ENCODE peak calls at places on chromosomes 5 and 9, in ten cellular contexts. T is ovary; O is mesenchymal stem cell; X is OCI-LY7; K is caudate nucleus; M is WERI-Rb-1; A is CD8-positive, alpha-beta memory T cell; R is brain microvascular endothelial cell; D is IMR-90; S is right cardiac atrium. C is an unnamed sample.

GRCh38 chr9:93801120-93801519 is 154.0 kb downstream of the BARX1 start:
- DNase-seq in T (no peak), O (no peak), X (no peak), K (no peak), M (no peak), A (no peak), R (no peak), D (no peak), S (no peak), C (no peak)

GRCh38 chr5:82806513-82806912 is 270.7 kb downstream of the TMEM167A start:
- DNase-seq in T (no peak), O (no peak), X (no peak), K (no peak), M (no peak), A (no peak), R (peak), D (no peak), S (no peak), C (no peak)

GRCh38 chr9:89428901-89429890 is 68.7 kb downstream of the SEMA4D start:
- DNase-seq in T (no peak), O (no peak), X (peak), K (no peak), M (no peak), A (peak), R (no peak), D (no peak), S (no peak), C (no peak)

GRCh38 chr9:126611592-126612328 is 2.0 kb upstream of the LMX1B start:
- DNase-seq in T (peak), O (peak), X (peak), K (peak), M (peak), A (peak), R (peak), D (peak), S (peak), C (peak)

GRCh38 chr5:69414885-69415583 is at the start of gene MARVELD2:
- DNase-seq in T (peak), O (peak), X (no peak), K (peak), M (peak), A (peak), R (peak), D (peak), S (peak), C (peak)

GRCh38 chr9:127979333-127980055 is 1.3 kb downstream of the EEIG1 start:
- DNase-seq in T (peak), O (peak), X (peak), K (peak), M (no peak), A (peak), R (no peak), D (peak), S (peak), C (peak)

GRCh38 chr9:89021154-89021803 is 30.0 kb downstream of the S1PR3 start:
- DNase-seq in T (peak), O (peak), X (no peak), K (no peak), M (no peak), A (no peak), R (peak), D (peak), S (peak), C (no peak)

GRCh38 chr5:103111458-103111857 is 8.5 kb downstream of the GIN1 start:
- DNase-seq in T (no peak), O (no peak), X (peak), K (no peak), M (no peak), A (no peak), R (no peak), D (no peak), S (no peak), C (no peak)

GRCh38 chr5:119031905-119032304 is 39.0 kb upstream of the DMXL1 start:
- DNase-seq in T (no peak), O (no peak), X (peak), K (no peak), M (no peak), A (no peak), R (peak), D (no peak), S (no peak), C (no peak)

GRCh38 chr5:77168884-77169254 is 41.6 kb upstream of the PDE8B start:
- DNase-seq in T (no peak), O (no peak), X (no peak), K (no peak), M (no peak), A (no peak), R (peak), D (no peak), S (peak), C (no peak)

GRCh38 chr5:77170196-77170595 is 40.3 kb upstream of the PDE8B start:
- DNase-seq in T (no peak), O (no peak), X (no peak), K (no peak), M (no peak), A (no peak), R (no peak), D (no peak), S (no peak), C (no peak)

GRCh38 chr5:77171141-77171910 is 39.2 kb upstream of the PDE8B start:
- DNase-seq in T (no peak), O (no peak), X (no peak), K (no peak), M (no peak), A (no peak), R (no peak), D (no peak), S (no peak), C (no peak)

GRCh38 chr5:77167695-77168111 is 42.8 kb upstream of the PDE8B start:
- DNase-seq in T (no peak), O (peak), X (no peak), K (no peak), M (no peak), A (no peak), R (peak), D (peak), S (peak), C (no peak)

GRCh38 chr5:77168187-77168883 is 42.1 kb upstream of the PDE8B start:
- DNase-seq in T (peak), O (no peak), X (no peak), K (peak), M (no peak), A (no peak), R (peak), D (peak), S (peak), C (peak)
- H3K27ac ChIP-seq in T (no peak), O (no peak), X (no peak), K (peak), M (no peak), A (no peak), R (peak), D (peak), S (peak), C (peak)

GRCh38 chr9:35944173-35944572 is 13.8 kb downstream of the OR2S2 start:
- DNase-seq in T (no peak), O (no peak), X (no peak), K (no peak), M (no peak), A (no peak), R (no peak), D (no peak), S (no peak), C (no peak)

GRCh38 chr9:35938474-35939145 is 19.3 kb downstream of the OR2S2 start:
- DNase-seq in T (no peak), O (no peak), X (peak), K (no peak), M (no peak), A (no peak), R (no peak), D (no peak), S (no peak), C (no peak)

GRCh38 chr9:35942286-35942685 is 15.7 kb downstream of the OR2S2 start:
- DNase-seq in T (no peak), O (no peak), X (no peak), K (no peak), M (no peak), A (no peak), R (no peak), D (no peak), S (no peak), C (no peak)

GRCh38 chr9:35939851-35940250 is 18.1 kb downstream of the OR2S2 start:
- DNase-seq in T (no peak), O (no peak), X (no peak), K (no peak), M (no peak), A (no peak), R (no peak), D (no peak), S (no peak), C (no peak)

DNA sequence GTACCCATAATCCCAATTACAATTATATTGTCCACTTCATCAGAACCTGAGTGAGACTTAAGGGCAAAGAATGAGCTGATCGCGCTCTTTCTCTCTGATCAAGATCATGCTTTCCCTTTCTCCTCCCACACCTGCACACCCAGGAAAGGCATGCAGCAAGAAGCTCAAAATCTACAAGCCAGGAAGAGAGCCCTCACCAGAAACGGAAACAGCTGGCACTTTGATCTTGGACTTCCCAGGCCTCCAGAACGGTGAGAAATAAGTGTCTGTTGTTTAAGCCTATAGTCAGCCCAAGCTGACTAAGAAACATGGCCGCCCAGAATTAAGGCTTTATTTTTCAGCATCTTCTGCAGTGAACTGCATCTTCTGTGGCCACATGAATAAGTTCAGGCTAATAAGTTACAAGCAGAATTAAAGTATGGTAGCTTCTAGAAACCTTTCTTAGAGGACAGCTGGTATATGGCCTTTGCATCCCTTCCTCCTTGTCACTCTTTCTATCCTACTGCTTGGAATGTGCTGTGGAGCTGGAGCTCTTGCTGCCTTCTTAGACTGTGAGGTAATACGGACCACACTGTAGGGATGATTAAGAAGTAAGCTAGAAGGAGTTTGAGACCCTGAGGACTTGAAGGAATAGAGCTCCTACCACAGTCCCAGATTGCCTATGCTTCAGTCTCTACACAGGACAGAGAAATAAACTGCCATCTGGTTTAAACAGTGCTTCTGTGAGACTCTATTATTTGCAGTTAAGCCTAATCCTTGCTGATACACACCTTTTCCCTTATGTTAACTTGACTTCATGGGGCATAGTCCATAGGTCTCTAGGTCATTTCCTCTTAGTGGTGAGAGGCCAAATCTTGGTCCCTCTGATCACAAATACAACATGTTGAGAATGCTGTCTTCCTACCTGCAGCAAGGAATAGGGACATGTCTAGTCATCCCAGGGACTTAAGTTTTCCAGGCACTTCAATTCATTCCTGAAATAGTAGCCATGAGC is 17.2 kb downstream of the OR2S2 start:
- DNase-seq in T (no peak), O (no peak), X (peak), K (no peak), M (peak), A (no peak), R (no peak), D (no peak), S (no peak), C (no peak)
- H3K27ac ChIP-seq in T (no peak), O (no peak), X (no peak), K (no peak), M (peak), A (no peak), R (no peak), D (no peak), S (no peak), C (no peak)

GRCh38 chr5:142819816-142820215 is 49.6 kb downstream of the ARHGAP26 start:
- DNase-seq in T (no peak), O (no peak), X (no peak), K (no peak), M (no peak), A (no peak), R (no peak), D (peak), S (no peak), C (no peak)
- H3K27ac ChIP-seq in T (no peak), O (peak), X (no peak), K (no peak), M (no peak), A (no peak), R (no peak), D (no peak), S (no peak), C (no peak)

DNA sequence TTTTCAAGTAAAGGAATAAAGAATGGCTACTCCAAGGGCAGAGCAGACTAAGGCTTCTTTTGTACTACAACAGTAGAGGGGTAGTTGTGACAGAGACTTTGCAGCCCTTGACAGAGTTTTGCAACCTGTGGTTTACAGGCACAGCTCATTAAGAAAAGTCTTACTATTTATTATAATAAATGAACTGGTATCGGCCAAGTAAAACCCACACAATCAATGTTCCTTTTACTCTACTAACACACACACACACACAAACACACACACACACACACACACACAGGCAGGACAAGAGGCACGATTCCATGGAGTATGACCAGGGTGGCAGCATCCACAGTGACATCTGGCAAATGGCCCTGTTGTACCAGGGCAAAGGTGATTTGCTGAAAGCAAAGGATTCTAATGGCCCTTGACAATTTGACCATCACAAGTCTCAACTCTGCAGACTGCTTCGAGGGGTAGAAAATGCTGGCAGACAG is 59.1 kb upstream of the GOLPH3 start:
- DNase-seq in T (no peak), O (no peak), X (no peak), K (no peak), M (no peak), A (no peak), R (no peak), D (no peak), S (no peak), C (no peak)
- H3K27ac ChIP-seq in T (peak), O (peak), X (no peak), K (peak), M (peak), A (no peak), R (no peak), D (no peak), S (peak), C (peak)

GRCh38 chr5:125578551-125578950 is 832.1 kb upstream of the ZNF608 start:
- DNase-seq in T (no peak), O (no peak), X (no peak), K (no peak), M (no peak), A (no peak), R (no peak), D (no peak), S (no peak), C (no peak)

GRCh38 chr5:125575561-125576504 is 829.4 kb upstream of the ZNF608 start:
- DNase-seq in T (no peak), O (peak), X (no peak), K (peak), M (peak), A (no peak), R (no peak), D (no peak), S (no peak), C (peak)

GRCh38 chr5:125582358-125582757 is 835.9 kb upstream of the ZNF608 start:
- DNase-seq in T (no peak), O (no peak), X (no peak), K (no peak), M (no peak), A (no peak), R (no peak), D (no peak), S (peak), C (no peak)

GRCh38 chr5:125576823-125577222 is 830.4 kb upstream of the ZNF608 start:
- DNase-seq in T (no peak), O (no peak), X (no peak), K (no peak), M (no peak), A (no peak), R (no peak), D (no peak), S (no peak), C (no peak)
- H3K27ac ChIP-seq in T (no peak), O (no peak), X (no peak), K (no peak), M (peak), A (no peak), R (no peak), D (no peak), S (no peak), C (no peak)

DNA sequence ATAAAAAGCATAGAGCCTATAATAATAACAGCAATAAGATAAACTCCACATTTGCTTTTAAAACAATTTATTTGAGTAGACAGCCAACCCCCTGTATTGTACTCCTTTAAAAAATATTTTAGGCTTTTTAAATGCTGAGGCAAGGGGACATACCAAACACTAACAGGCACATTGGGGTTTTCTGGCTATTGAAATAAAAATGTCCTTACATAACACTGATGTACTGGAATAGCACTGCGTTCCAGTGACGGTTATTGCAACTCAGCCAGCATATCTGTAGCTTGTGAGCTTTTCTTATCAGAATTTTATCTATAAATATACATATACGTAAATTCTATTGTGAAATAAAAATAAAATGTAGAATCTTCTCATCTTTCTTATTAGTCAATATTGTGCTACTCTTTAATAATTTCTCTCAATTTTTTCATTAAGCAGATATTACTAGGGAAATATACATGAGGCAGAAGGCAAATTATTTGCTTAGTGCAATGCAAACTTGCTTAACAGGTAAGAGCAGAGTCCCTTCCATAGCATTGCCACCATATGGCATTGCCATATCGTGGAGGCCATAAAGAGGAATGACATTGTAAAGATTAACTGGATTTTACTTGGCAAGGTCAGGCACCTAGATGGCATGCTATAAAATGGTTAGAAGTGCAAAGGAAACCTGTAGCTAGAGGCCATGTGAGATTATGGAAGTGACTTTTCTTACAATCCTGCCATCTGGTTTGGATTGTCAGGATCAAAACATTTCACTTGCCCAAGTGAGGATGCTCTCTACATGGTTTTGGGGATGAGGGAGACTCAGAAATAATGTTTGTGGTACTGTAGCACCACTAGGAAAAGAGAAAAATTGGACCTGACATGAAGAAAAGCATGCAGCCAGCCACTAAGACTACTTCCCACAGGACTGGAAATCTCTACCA is 94.8 kb upstream of the CDKN2B start:
- DNase-seq in T (no peak), O (peak), X (no peak), K (no peak), M (no peak), A (no peak), R (peak), D (peak), S (no peak), C (no peak)
- H3K27ac ChIP-seq in T (no peak), O (peak), X (no peak), K (no peak), M (no peak), A (no peak), R (peak), D (peak), S (no peak), C (no peak)

GRCh38 chr5:67290620-67291019 is 94.0 kb upstream of the CD180 start:
- DNase-seq in T (no peak), O (no peak), X (no peak), K (no peak), M (no peak), A (no peak), R (no peak), D (no peak), S (no peak), C (no peak)

GRCh38 chr5:67293177-67293576 is 96.6 kb upstream of the CD180 start:
- DNase-seq in T (no peak), O (no peak), X (no peak), K (no peak), M (no peak), A (no peak), R (no peak), D (no peak), S (no peak), C (no peak)

GRCh38 chr5:67291066-67291465 is 94.5 kb upstream of the CD180 start:
- DNase-seq in T (no peak), O (no peak), X (no peak), K (no peak), M (no peak), A (no peak), R (no peak), D (no peak), S (no peak), C (no peak)

GRCh38 chr5:67291671-67292070 is 95.1 kb upstream of the CD180 start:
- DNase-seq in T (no peak), O (no peak), X (no peak), K (no peak), M (no peak), A (no peak), R (no peak), D (no peak), S (no peak), C (peak)

GRCh38 chr5:67292201-67292940 is 95.8 kb upstream of the CD180 start:
- DNase-seq in T (no peak), O (no peak), X (no peak), K (no peak), M (no peak), A (no peak), R (no peak), D (no peak), S (no peak), C (no peak)
- H3K27ac ChIP-seq in T (no peak), O (no peak), X (no peak), K (peak), M (no peak), A (no peak), R (no peak), D (no peak), S (no peak), C (peak)

DNA sequence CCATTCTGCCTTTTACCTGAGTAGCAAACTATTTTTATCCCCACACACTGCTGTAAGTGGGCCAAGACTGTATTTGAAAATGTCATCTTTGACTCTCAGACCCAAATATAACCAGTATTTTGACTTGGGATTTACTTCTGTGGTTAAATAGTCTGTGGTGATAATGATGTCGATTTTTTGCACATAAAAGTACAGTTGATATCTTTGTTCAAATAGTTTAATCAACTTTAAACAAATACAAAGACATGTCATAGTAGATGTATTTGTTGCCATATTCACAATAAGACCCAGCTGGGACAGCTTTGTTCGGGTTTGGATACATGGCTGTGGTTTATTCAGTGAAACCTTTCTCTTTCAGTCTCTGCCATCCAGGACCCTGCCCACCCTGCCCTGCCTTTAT is 20.4 kb downstream of the NFX1 start:
- DNase-seq in T (no peak), O (no peak), X (no peak), K (no peak), M (no peak), A (no peak), R (no peak), D (no peak), S (no peak), C (no peak)
- H3K27ac ChIP-seq in T (no peak), O (no peak), X (no peak), K (no peak), M (no peak), A (no peak), R (no peak), D (no peak), S (no peak), C (no peak)